ENCODE peak calls at places on chromosomes 6 and 20, in seven cellular contexts. D is HuH-7; W is activated CD4-positive, CD25-positive, alpha-beta regulatory T cell; N is AML-193; H is cardiac fibroblast; I is ureter; L is A673. R is an unnamed sample.
A peak's percentile ranks its signal among the peaks of the same experiment; 100 is the strongest.

GRCh38 chr20:37360515-37361115 is 14.7 kb downstream of the SRC start:
- DNase-seq in W (no peak), H (no peak), N (no peak), I (no peak), D (no peak), L (no peak), R (no peak)

GRCh38 chr6:30793521-30794194 is 49.3 kb upstream of the IER3 start:
- DNase-seq in L (no peak), I (no peak), H (peak; percentile 76), W (no peak), D (no peak), N (peak; percentile 23), R (no peak)

GRCh38 chr20:51734876-51735499 is 33.2 kb downstream of the ATP9A start:
- DNase-seq in D (no peak), H (no peak), L (no peak), W (no peak), N (no peak), I (no peak), R (no peak)

GRCh38 chr6:164266851-164267250 is 852.3 kb downstream of the QKI start:
- DNase-seq in D (no peak), I (no peak), N (no peak), H (no peak), W (no peak), L (no peak), R (no peak)

GRCh38 chr6:11309947-11310665 is 77.6 kb upstream of the NEDD9 start:
- DNase-seq in L (no peak), H (no peak), N (no peak), W (no peak), I (no peak), D (no peak), R (peak; percentile 29)

GRCh38 chr20:62598761-62599194 is 43.5 kb upstream of the SLCO4A1 start:
- DNase-seq in D (no peak), I (no peak), H (no peak), L (no peak), N (no peak), W (no peak), R (peak; percentile 41)

GRCh38 chr6:119196732-119197131 is 118.3 kb upstream of the FAM184A start:
- DNase-seq in H (no peak), L (no peak), D (no peak), W (no peak), N (no peak), I (no peak), R (peak; percentile 90)

GRCh38 chr20:12153616-12154015 is 235.9 kb downstream of the BTBD3 start:
- DNase-seq in W (no peak), D (no peak), N (no peak), L (no peak), I (no peak), H (peak; percentile 41), R (no peak)

GRCh38 chr6:15148356-15149058 is 97.4 kb upstream of the JARID2 start:
- DNase-seq in L (peak; percentile 32), N (no peak), I (peak; percentile 43), D (no peak), H (peak; percentile 84), W (no peak), R (peak; percentile 99)

GRCh38 chr20:8375898-8376297 is 243.8 kb downstream of the PLCB1 start:
- DNase-seq in W (no peak), H (peak; percentile 17), D (no peak), N (no peak), I (no peak), L (no peak), R (no peak)

R was measured in NCI-H82.